ENCODE peak calls at places on chromosome 3, in nine cellular contexts. B, Z, Q, O, E, J, I, A and T are unnamed samples.

GRCh38 chr3:65786891-65787290 is 251.8 kb downstream of the MAGI1 start:
- DNase-seq in Q (no peak), O (no peak), E (no peak), A (no peak), Z (no peak), I (no peak), B (no peak), J (no peak), T (no peak)

GRCh38 chr3:5699313-5699712 is 511.8 kb downstream of the EDEM1 start:
- DNase-seq in B (no peak), J (no peak), Z (no peak), I (no peak), A (no peak), Q (no peak), O (no peak), E (no peak), T (no peak)

GRCh38 chr3:57661404-57661803 is 31.5 kb downstream of the DENND6A start:
- DNase-seq in B (no peak), O (no peak), Q (no peak), I (no peak), J (no peak), A (no peak), Z (no peak), E (no peak), T (no peak)

GRCh38 chr3:28824316-28824715 is 456.6 kb upstream of the RBMS3 start:
- DNase-seq in Q (no peak), Z (no peak), I (no peak), O (no peak), J (no peak), B (no peak), E (no peak), A (no peak), T (no peak)

GRCh38 chr3:9161811-9162210 is 87.6 kb downstream of the SRGAP3 start:
- DNase-seq in O (no peak), B (no peak), A (no peak), J (no peak), I (no peak), Z (no peak), E (no peak), Q (no peak), T (no peak)

GRCh38 chr3:40292637-40293036 is 16.9 kb upstream of the EIF1B start:
- DNase-seq in A (no peak), Q (no peak), O (peak; percentile 77), I (no peak), E (no peak), J (no peak), Z (no peak), B (no peak), T (no peak)

GRCh38 chr3:67644827-67645226 is 9.6 kb downstream of the SUCLG2 start:
- DNase-seq in A (no peak), E (no peak), I (no peak), B (no peak), O (no peak), Z (no peak), J (no peak), Q (no peak), T (no peak)

GRCh38 chr3:127734754-127735473 is 62.2 kb downstream of the ABTB1 start:
- DNase-seq in Q (peak; percentile 25), O (no peak), A (peak; percentile 70), Z (no peak), E (peak; percentile 89), I (no peak), J (no peak), B (no peak), T (no peak)

GRCh38 chr3:155664922-155665695 is 79.8 kb downstream of the PLCH1 start:
- DNase-seq in I (no peak), O (no peak), B (no peak), Q (no peak), A (no peak), E (peak; percentile 53), J (no peak), Z (no peak), T (no peak)

GRCh38 chr3:115974940-115975339 is 351.6 kb downstream of the GAP43 start:
- DNase-seq in E (no peak), I (no peak), Z (no peak), O (no peak), Q (no peak), B (no peak), J (no peak), A (no peak), T (no peak)